ENCODE peak calls at places on chromosomes 1 and 21, in eight cellular contexts. W is LoVo; M is T-helper 1 cell; U is ACHN; C is stimulated activated CD4-positive, alpha-beta T cell treated with anti-CD3 and anti-CD28 coated beads, TNF-alpha, amount 100 ng/mL, for 1 hour; P is aorta; O is C1 segment of cervical spinal cord; Y is lower leg skin. H is an unnamed sample.

GRCh38 chr1:96183928-96184327 is 537.7 kb upstream of the PTBP2 start:
- DNase-seq in W (no peak), M (no peak), U (no peak), C (no peak), P (no peak), O (no peak), Y (no peak), H (no peak)

GRCh38 chr1:40592107-40592773 is 60.8 kb downstream of the ZNF684 start:
- DNase-seq in W (peak; percentile 26), M (peak; percentile 3), U (peak; percentile 44), C (no peak), P (no peak), O (no peak), Y (peak; percentile 48), H (no peak)

GRCh38 chr1:3772027-3772714 is 378 bp upstream of the SMIM1 start:
- DNase-seq in W (peak; percentile 86), M (peak; percentile 86), U (peak; percentile 81), C (peak; percentile 75), P (peak; percentile 96), O (peak; percentile 53), Y (peak; percentile 81), H (peak; percentile 72)

GRCh38 chr1:200931776-200932175 is 37.1 kb downstream of the INAVA start:
- DNase-seq in W (no peak), M (no peak), U (no peak), C (no peak), P (no peak), O (no peak), Y (no peak), H (no peak)

GRCh38 chr1:39144943-39145650 is 59.4 kb upstream of the MACF1 start:
- DNase-seq in W (no peak), M (no peak), U (no peak), C (no peak), P (no peak), O (no peak), Y (no peak), H (no peak)

GRCh38 chr1:184622136-184622823 is 132.4 kb downstream of the EDEM3 start:
- DNase-seq in W (no peak), M (no peak), U (no peak), C (no peak), P (peak; percentile 84), O (no peak), Y (peak; percentile 83), H (no peak)

GRCh38 chr21:29849735-29850176 is 90.0 kb downstream of the GRIK1 start:
- DNase-seq in W (peak; percentile 58), M (peak; percentile 11), U (peak; percentile 55), C (peak; percentile 4), P (no peak), O (peak; percentile 2), Y (peak; percentile 27), H (peak; percentile 77)

GRCh38 chr1:199551967-199552565 is 475.4 kb upstream of the NR5A2 start:
- DNase-seq in W (peak; percentile 48), M (no peak), U (peak; percentile 79), C (no peak), P (no peak), O (no peak), Y (no peak), H (peak; percentile 3)

GRCh38 chr1:37919277-37919676 is 27.6 kb downstream of the INPP5B start:
- DNase-seq in W (no peak), M (no peak), U (peak; percentile 35), C (no peak), P (no peak), O (no peak), Y (no peak), H (no peak)

GRCh38 chr1:116710326-116711060 is 43.0 kb upstream of the IGSF3 start:
- DNase-seq in W (no peak), M (no peak), U (no peak), C (no peak), P (no peak), O (no peak), Y (no peak), H (no peak)

GRCh38 chr1:31831397-31832378 is 15.9 kb upstream of the SPOCD1 start:
- DNase-seq in W (no peak), M (no peak), U (peak; percentile 5), C (no peak), P (no peak), O (no peak), Y (no peak), H (no peak)

GRCh38 chr1:153796786-153797659 is 21.8 kb downstream of the SLC27A3 start:
- DNase-seq in W (peak; percentile 80), M (peak; percentile 85), U (peak; percentile 73), C (peak; percentile 68), P (peak; percentile 87), O (no peak), Y (peak; percentile 89), H (peak; percentile 78)